ENCODE peak calls at places on chromosomes 4 and X, in ten cellular contexts. Q is T-helper 17 cell; L is neural crest cell; A is PC-3; F is islet precursor cell; B is mucosa of descending colon; W is Jurkat, Clone E6-1; Y is GM10248; S is H4; T is myocyte. G is an unnamed sample.

GRCh38 chrX:33336783-33337182 is 125.4 kb upstream of the DMD start:
- DNase-seq in W (peak; percentile 4), L (peak; percentile 34), F (peak; percentile 54), B (no peak), S (peak; percentile 36), Q (no peak), Y (no peak), A (peak; percentile 29), T (peak; percentile 50), G (no peak)

GRCh38 chr4:64598068-64598467 is 188.8 kb upstream of the TECRL start:
- DNase-seq in T (no peak), Q (no peak), Y (no peak), S (no peak), B (no peak), F (no peak), L (no peak), W (no peak), A (peak; percentile 6), G (no peak)

GRCh38 chr4:92657695-92658094 is 353.9 kb downstream of the GRID2 start:
- DNase-seq in B (no peak), F (no peak), Q (no peak), A (no peak), Y (no peak), S (no peak), L (no peak), W (no peak), T (no peak), G (no peak)

GRCh38 chr4:109816082-109816442 is 500 bp downstream of the GAR1 start:
- DNase-seq in L (no peak), S (no peak), Q (peak; percentile 25), B (peak; percentile 61), F (peak; percentile 64), T (peak; percentile 13), A (no peak), Y (peak; percentile 13), W (no peak), G (no peak)

GRCh38 chrX:66014560-66014959 is 25.3 kb downstream of the VSIG4 start:
- DNase-seq in L (no peak), A (no peak), S (no peak), T (no peak), B (no peak), Q (no peak), W (peak; percentile 72), F (no peak), Y (no peak), G (no peak)

GRCh38 chrX:93591398-93591797 is 82.0 kb downstream of the NAP1L3 start:
- DNase-seq in A (peak; percentile 1), B (no peak), Y (no peak), W (no peak), L (no peak), Q (no peak), T (no peak), S (no peak), F (no peak), G (no peak)

GRCh38 chrX:49106930-49107329 is 16.6 kb downstream of the GPKOW start:
- DNase-seq in S (peak; percentile 40), B (no peak), F (peak; percentile 68), A (peak; percentile 34), T (peak; percentile 38), Y (no peak), Q (no peak), L (peak; percentile 6), W (no peak), G (no peak)

GRCh38 chrX:134600714-134601113 is 57.6 kb downstream of the PLAC1 start:
- DNase-seq in F (no peak), L (no peak), T (peak; percentile 67), Q (no peak), A (peak; percentile 52), Y (no peak), B (no peak), S (peak; percentile 74), W (no peak), G (no peak)

GRCh38 chrX:53196678-53197077 is 28.3 kb downstream of the KDM5C start:
- DNase-seq in S (no peak), W (no peak), Q (no peak), B (peak; percentile 51), A (no peak), F (no peak), T (no peak), Y (no peak), L (no peak), G (no peak)

GRCh38 chrX:131845201-131845600 is 177.9 kb upstream of the STK26 start:
- DNase-seq in S (no peak), Q (no peak), A (peak; percentile 62), F (no peak), L (no peak), W (no peak), T (no peak), Y (no peak), B (no peak), G (no peak)

GRCh38 chrX:139831689-139832456 is 101.0 kb downstream of the ATP11C start:
- DNase-seq in Y (no peak), T (peak; percentile 64), W (no peak), B (no peak), S (peak; percentile 69), F (no peak), L (no peak), Q (no peak), A (peak; percentile 67), G (no peak)

GRCh38 chr4:67332627-67333026 is 212.7 kb downstream of the CENPC start:
- DNase-seq in Q (no peak), L (peak; percentile 2), F (peak; percentile 62), W (peak; percentile 14), A (peak; percentile 59), Y (no peak), S (peak; percentile 10), B (no peak), T (peak; percentile 20), G (no peak)

GRCh38 chrX:50704987-50705386 is 109.0 kb downstream of the SHROOM4 start:
- DNase-seq in S (no peak), T (no peak), B (no peak), L (no peak), W (no peak), Q (no peak), F (no peak), Y (no peak), A (no peak), G (no peak)

GRCh38 chr4:185771696-185772390 is 40.2 kb downstream of the SORBS2 start:
- DNase-seq in Q (no peak), Y (no peak), L (no peak), T (no peak), S (no peak), A (no peak), F (no peak), W (no peak), B (no peak), G (no peak)